ENCODE peak calls at places on chromosomes 7 and 10, in nine cellular contexts. C, N, H, I, M, Y, F, U and K are unnamed samples.

GRCh38 chr10:101585841-101586240 is 2.2 kb downstream of the POLL start:
- DNase-seq in F (no peak), N (no peak), Y (no peak), U (no peak), H (no peak), M (no peak), I (no peak), C (no peak), K (no peak)

GRCh38 chr7:107150375-107151073 is 18.3 kb upstream of the HBP1 start:
- DNase-seq in F (peak), H (peak), N (peak), Y (peak), M (peak), C (peak), I (peak), U (peak), K (peak)

GRCh38 chr10:113957013-113957412 is 86.7 kb upstream of the ADRB1 start:
- DNase-seq in U (peak), I (no peak), M (no peak), C (no peak), Y (no peak), F (no peak), N (no peak), H (no peak), K (no peak)

GRCh38 chr10:78617633-78618032 is 451.1 kb upstream of the ZMIZ1 start:
- DNase-seq in F (no peak), N (no peak), I (peak), U (no peak), H (no peak), M (no peak), Y (no peak), C (no peak), K (peak)

GRCh38 chr7:30476401-30477145 is 2.0 kb downstream of the NOD1 start:
- DNase-seq in M (no peak), C (no peak), Y (no peak), N (no peak), H (no peak), F (no peak), I (no peak), U (no peak), K (no peak)

GRCh38 chr7:46811529-46811928 is 770.4 kb downstream of the TNS3 start:
- DNase-seq in C (no peak), F (peak), N (no peak), Y (peak), U (peak), H (no peak), M (no peak), I (no peak), K (no peak)

GRCh38 chr10:94571528-94571927 is 25.9 kb downstream of the HELLS start:
- DNase-seq in N (no peak), F (no peak), Y (no peak), I (no peak), H (no peak), C (no peak), M (no peak), U (peak), K (no peak)

GRCh38 chr10:60914676-60915075 is 29.3 kb downstream of the RHOBTB1 start:
- DNase-seq in I (no peak), M (peak), N (no peak), C (no peak), U (peak), Y (peak), F (peak), H (no peak), K (peak)

GRCh38 chr7:49174396-49174795 is 250.0 kb downstream of the CDC14C start:
- DNase-seq in Y (no peak), M (no peak), C (no peak), U (peak), I (no peak), H (no peak), F (no peak), N (no peak), K (no peak)

GRCh38 chr10:34813626-34814227 is 1.4 kb downstream of the PARD3 start:
- DNase-seq in M (no peak), Y (peak), C (no peak), U (peak), I (no peak), H (peak), F (no peak), N (no peak), K (peak)

DNA sequence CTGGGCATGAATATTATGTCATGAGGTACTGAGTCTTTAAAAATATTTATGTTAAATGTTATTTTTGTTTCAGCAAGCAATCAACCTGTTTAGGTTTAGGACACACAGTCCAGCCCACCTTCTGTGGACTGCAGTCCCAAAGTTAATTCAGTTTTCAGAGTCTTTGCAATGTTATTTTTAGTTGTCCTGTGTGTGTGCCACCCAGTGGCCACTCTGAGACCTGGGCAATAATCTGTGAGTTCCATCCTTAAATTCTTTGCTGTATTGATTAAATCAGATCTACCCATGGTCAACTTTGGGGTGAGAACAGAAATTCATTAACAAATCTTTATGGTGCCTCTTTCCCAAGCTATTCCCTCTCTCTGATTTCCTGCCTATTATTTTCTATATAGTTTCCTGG is 415.1 kb downstream of the CCSER2 start:
- DNase-seq in U (no peak), Y (no peak), H (no peak), F (no peak), C (no peak), I (no peak), M (no peak), N (no peak), K (no peak)
- TF ChIP-seq CTCF in U (peak), Y (no peak), H (no peak), F (no peak), C (no peak), I (no peak), M (no peak), N (peak), K (no peak)

GRCh38 chr7:36923185-36923584 is 198.9 kb upstream of the AOAH start:
- DNase-seq in I (no peak), Y (no peak), N (no peak), U (no peak), M (no peak), H (no peak), C (no peak), F (no peak), K (no peak)

GRCh38 chr7:36925207-36925606 is 200.9 kb upstream of the AOAH start:
- DNase-seq in I (no peak), U (no peak), H (no peak), N (peak), Y (no peak), F (no peak), M (no peak), C (no peak), K (no peak)

GRCh38 chr7:36931892-36932291 is 207.6 kb upstream of the AOAH start:
- DNase-seq in M (no peak), Y (no peak), U (no peak), I (no peak), C (no peak), N (no peak), F (no peak), H (no peak), K (no peak)

GRCh38 chr7:36923831-36924555 is 199.7 kb upstream of the AOAH start:
- DNase-seq in F (no peak), U (no peak), Y (no peak), C (no peak), I (no peak), H (no peak), N (no peak), M (no peak), K (no peak)

GRCh38 chr7:36928718-36929117 is 204.4 kb upstream of the AOAH start:
- DNase-seq in M (no peak), H (no peak), C (no peak), F (no peak), N (no peak), U (no peak), Y (no peak), I (no peak), K (no peak)
- H3K4me3 ChIP-seq in M (no peak), H (no peak), C (no peak), F (no peak), N (no peak), U (no peak), Y (no peak), I (no peak), K (no peak)

DNA sequence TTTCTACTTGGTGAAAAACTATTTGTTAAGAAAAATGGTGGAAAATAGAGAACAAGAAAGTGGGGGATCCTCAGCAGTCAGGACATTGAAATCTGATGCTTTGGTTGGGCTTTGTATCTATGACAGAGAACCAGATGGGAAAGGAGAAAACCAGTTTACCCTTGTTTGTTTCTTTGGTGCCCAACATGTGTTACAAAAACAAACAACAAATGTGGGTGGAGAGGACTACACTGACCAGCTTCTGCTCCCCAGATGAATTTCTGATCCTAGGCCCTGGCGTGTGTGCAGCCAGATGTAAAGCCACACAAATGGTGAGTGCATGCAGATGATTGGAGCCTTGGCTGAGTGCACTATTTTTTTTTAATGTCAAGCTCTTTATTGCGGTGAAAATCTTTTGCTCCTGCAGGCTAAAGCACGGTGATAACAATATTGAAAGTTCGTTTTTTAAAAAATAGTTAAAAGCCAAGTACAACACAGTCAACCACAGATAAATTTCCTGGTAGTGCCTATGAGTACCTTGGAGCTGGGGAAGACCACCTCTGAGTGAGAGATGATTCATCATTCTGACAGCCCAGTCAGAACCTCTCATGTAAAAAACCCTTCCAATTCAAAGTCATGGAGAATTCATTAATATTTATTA is 163.8 kb downstream of the AGMO start:
- DNase-seq in F (no peak), H (no peak), C (no peak), I (no peak), N (no peak), M (no peak), U (peak), Y (no peak), K (no peak)
- TF ChIP-seq CTCF in F (no peak), H (no peak), C (no peak), I (no peak), N (no peak), M (no peak), U (no peak), Y (no peak), K (no peak)

GRCh38 chr7:2633538-2634264 is 1.9 kb downstream of the TTYH3 start:
- DNase-seq in I (peak), F (no peak), U (peak), H (no peak), C (peak), Y (peak), M (peak), N (peak), K (peak)

GRCh38 chr7:2635148-2635668 is 3.4 kb downstream of the TTYH3 start:
- DNase-seq in Y (no peak), I (no peak), F (no peak), C (no peak), M (no peak), H (no peak), N (no peak), U (no peak), K (no peak)

GRCh38 chr7:2632717-2633537 is 1.1 kb downstream of the TTYH3 start:
- DNase-seq in C (no peak), I (peak), U (peak), M (peak), F (peak), N (peak), H (peak), Y (peak), K (peak)

GRCh38 chr7:2635810-2636701 is 4.3 kb downstream of the TTYH3 start:
- DNase-seq in M (peak), U (no peak), I (peak), H (no peak), N (no peak), C (no peak), Y (peak), F (no peak), K (no peak)

DNA sequence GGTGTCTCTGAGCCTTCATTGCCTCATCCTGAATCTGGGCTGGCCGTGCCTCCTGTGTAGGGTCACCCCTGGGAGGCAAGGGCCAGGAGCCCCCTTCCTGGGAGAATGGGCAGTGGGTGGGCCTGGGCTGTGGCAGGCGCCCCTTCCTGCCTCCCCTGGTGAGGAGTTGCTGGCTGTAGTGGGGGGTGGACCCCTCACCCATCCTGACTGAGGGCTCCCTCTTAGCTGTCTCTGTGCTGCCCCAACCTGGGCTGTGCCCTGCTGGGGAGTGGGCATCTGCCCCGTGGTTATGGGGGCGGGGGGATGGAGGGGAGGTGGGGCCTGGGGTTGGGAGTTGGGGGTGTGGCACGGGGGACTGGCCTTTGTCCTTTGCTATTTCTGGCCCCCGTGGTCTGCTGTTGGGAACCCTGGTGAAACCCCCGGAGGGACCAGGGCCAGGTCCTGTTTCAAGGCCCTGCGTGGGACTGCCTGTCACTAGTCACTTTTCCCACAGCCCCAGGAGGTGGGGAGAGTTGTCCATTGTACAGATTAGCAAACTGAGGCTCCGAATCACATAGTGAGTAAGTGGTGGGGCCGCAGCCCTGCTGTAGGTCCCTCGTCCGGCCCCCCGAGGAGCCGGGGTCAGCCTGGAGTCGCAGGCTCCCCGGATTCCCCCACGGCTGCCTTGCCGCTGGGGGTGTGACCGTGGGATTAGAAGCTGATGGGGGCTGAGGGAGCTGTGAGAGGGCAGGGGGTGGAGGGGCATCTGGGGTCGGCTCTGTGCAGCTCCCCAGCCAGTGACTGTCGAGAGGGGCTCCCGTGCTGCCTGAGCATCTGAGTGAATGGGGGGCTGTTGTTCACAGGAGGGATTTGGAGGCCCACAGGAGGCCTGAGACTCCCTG is 2.7 kb downstream of the TTYH3 start:
- DNase-seq in C (no peak), M (no peak), F (no peak), U (no peak), H (no peak), N (no peak), Y (no peak), I (no peak), K (no peak)
- H3K4me3 ChIP-seq in C (no peak), M (peak), F (no peak), U (peak), H (peak), N (peak), Y (peak), I (no peak), K (peak)

DNA sequence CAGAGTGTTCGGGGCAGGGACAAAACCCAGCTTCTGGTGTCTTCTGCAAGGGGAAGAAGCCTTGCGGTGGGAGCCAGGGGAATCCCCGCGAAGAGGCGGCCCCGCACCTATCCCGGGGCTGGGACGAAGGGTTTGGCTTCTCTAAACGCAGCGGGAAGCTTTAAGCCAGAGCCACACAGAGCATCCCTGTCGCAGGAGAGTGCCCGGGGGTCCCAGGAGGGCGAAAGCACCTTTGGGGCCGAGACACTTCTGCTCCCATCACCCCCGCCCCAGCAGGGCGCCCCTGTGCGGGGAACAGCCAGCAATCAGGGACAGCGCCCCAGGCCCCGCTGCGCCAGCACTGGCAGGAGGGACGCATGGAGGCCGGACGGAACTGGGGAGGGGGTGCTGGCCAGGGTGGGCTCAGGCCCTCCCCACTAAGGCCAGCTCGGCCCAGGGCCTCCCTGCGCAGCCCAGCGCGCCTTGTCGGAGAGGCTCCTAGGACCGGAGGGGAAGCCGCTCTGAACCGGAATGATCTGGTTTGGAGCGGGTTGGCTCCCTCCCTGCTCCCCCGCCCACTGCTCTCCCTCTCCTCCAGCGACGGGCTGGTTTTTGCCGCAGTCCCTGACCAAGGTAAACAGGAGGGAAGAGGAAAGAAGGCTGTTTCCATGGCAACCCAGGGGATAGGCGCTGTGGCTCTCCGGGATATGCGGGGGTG is 63.9 kb downstream of the TMEM209 start:
- DNase-seq in N (peak), C (peak), Y (peak), I (peak), U (peak), M (peak), H (peak), F (peak), K (no peak)
- TF ChIP-seq CTCF in N (no peak), C (no peak), Y (no peak), I (no peak), U (peak), M (no peak), H (no peak), F (no peak), K (no peak)

DNA sequence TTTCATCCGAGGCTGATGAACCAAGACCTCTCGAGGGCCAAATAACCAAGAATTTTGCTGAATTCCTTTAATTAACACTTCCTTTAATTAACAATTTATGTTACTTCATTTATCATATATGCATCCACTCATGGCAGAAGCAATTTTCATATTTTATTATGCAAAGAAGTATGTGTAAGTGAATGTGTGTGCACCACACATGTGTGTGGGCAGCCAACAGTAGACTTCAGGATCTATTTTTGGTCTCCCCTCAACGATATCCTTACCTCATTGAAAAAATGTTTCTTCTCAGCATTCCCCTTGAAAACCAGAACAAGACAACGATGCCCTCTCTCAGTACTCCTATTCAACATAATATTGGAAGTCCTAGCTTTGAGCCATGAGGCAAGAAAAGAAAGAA is 96.8 kb downstream of the ICA1 start:
- DNase-seq in H (no peak), M (no peak), I (no peak), U (no peak), Y (no peak), F (no peak), N (no peak), C (no peak), K (no peak)
- H3K4me3 ChIP-seq in H (no peak), M (no peak), I (no peak), U (no peak), Y (no peak), F (no peak), N (no peak), C (no peak), K (no peak)

GRCh38 chr10:44071479-44071878 is 313.4 kb downstream of the CXCL12 start:
- DNase-seq in F (no peak), C (no peak), U (no peak), I (no peak), M (no peak), H (no peak), Y (no peak), N (no peak), K (no peak)
- TF ChIP-seq CTCF in F (no peak), C (no peak), U (no peak), I (no peak), M (no peak), H (no peak), Y (no peak), N (no peak), K (no peak)

GRCh38 chr10:110008518-110009339 is 945 bp downstream of the ADD3 start:
- DNase-seq in I (peak), H (peak), M (no peak), Y (peak), C (peak), F (no peak), U (no peak), N (peak), K (peak)

GRCh38 chr10:110005716-110006115 is 2.1 kb upstream of the ADD3 start:
- DNase-seq in N (peak), M (peak), H (peak), C (peak), I (peak), U (peak), F (no peak), Y (peak), K (no peak)

GRCh38 chr10:110007171-110007700 is 548 bp upstream of the ADD3 start:
- DNase-seq in H (peak), U (no peak), F (no peak), M (no peak), Y (no peak), C (peak), N (no peak), I (no peak), K (no peak)

GRCh38 chr10:110007701-110008517 is at the start of gene ADD3:
- DNase-seq in H (peak), U (peak), N (peak), F (peak), Y (peak), M (peak), I (peak), C (peak), K (peak)

DNA sequence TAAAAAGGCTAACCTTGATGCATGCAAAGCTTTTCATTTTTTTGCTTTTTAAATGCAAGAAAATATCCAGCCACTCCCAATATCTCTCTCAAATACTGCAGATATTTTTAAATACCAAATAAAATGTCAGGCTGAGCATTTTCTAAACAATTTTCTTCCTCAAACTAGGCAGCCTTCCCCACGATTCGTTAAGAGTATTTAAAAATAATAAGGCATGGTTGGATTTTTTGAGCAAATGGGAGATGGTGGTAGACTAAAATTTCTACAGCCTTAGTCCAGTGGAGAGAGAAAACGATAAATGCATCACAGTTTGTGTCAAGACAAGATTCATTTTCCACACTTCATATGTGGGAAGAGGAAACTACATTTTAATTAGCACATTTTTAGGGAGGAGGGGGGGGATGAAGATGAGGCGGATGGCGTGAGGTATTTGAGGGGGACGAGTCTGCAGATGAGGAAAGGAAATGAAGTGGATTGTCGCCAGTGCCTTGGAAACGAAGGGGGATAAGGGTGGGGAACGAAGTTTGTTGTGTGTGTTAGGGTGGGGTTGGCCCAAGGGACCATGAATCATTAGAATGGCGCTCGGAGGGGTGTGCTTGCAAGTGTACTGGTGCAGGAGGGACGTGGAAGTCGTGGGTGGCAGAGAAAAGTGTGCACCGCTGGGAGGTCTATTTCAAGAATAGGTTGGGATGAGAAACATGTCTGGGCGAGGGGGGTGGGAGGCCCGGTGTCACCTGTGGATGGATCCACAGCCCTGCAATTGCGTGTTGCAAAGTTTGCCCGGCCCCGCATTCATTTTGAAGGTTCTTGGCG is 1.2 kb upstream of the ADD3 start:
- DNase-seq in F (peak), I (no peak), M (peak), H (peak), U (peak), Y (peak), C (peak), N (peak), K (peak)
- H3K4me3 ChIP-seq in F (peak), I (peak), M (peak), H (peak), U (peak), Y (peak), C (peak), N (peak), K (peak)